ENCODE peak calls at places on chromosomes 4 and X, in four cellular contexts. N is heart right ventricle; T is effector memory CD4-positive, alpha-beta T cell; C is choroid plexus epithelial cell. Z is an unnamed sample.

GRCh38 chrX:87005183-87005582 is 512.4 kb upstream of the KLHL4 start:
- DNase-seq in T (no peak), C (no peak), N (no peak), Z (no peak)

GRCh38 chr4:49036528-49036927 is 50.5 kb downstream of the CWH43 start:
- DNase-seq in N (no peak), C (no peak), T (no peak), Z (no peak)

GRCh38 chr4:38688676-38689355 is 24.8 kb downstream of the KLF3 start:
- DNase-seq in C (peak), T (no peak), N (peak), Z (no peak)

GRCh38 chr4:153223418-153223792 is 19.2 kb downstream of the TRIM2 start:
- DNase-seq in C (peak), N (no peak), T (no peak), Z (peak)

GRCh38 chr4:3044812-3045499 is 29.4 kb downstream of the HTT-AS start:
- DNase-seq in T (no peak), C (no peak), N (no peak), Z (no peak)

GRCh38 chr4:128076465-128076864 is 15.4 kb downstream of the LARP1B start:
- DNase-seq in C (no peak), T (no peak), N (no peak), Z (no peak)

GRCh38 chrX:41412261-41413167 is 34.6 kb upstream of the NYX start:
- DNase-seq in C (no peak), T (no peak), N (peak), Z (no peak)

GRCh38 chrX:43958529-43958928 is 14.7 kb downstream of the NDP start:
- DNase-seq in C (peak), N (no peak), T (no peak), Z (peak)

GRCh38 chrX:19350831-19351447 is 7.2 kb downstream of the PDHA1 start:
- DNase-seq in C (no peak), N (no peak), T (no peak), Z (no peak)

GRCh38 chr4:145061325-145061920 is 36.6 kb downstream of the ANAPC10 start:
- DNase-seq in N (no peak), T (no peak), C (peak), Z (peak)

GRCh38 chrX:1330605-1331004 is 6.0 kb upstream of the IL3RA start:
- DNase-seq in N (no peak), T (no peak), C (no peak), Z (no peak)

GRCh38 chr4:16597829-16598228 is 300.6 kb downstream of the LDB2 start:
- DNase-seq in C (peak), N (no peak), T (no peak), Z (peak)

GRCh38 chr4:39151120-39151713 is 31.1 kb upstream of the WDR19 start:
- DNase-seq in N (no peak), C (peak), T (no peak), Z (peak)

GRCh38 chr4:1344696-1345095 is 2.3 kb upstream of the UVSSA start:
- DNase-seq in C (no peak), T (no peak), N (no peak), Z (no peak)

GRCh38 chr4:6478546-6479220 is 6.3 kb upstream of the PPP2R2C start:
- DNase-seq in N (no peak), T (no peak), C (no peak), Z (no peak)

GRCh38 chr4:182212211-182212761 is 30.9 kb upstream of the TENM3 start:
- DNase-seq in N (peak), C (peak), T (no peak), Z (no peak)

GRCh38 chr4:86013623-86014022 is 346.2 kb downstream of the MAPK10 start:
- DNase-seq in N (no peak), C (peak), T (no peak), Z (peak)

GRCh38 chrX:86066998-86067397 is 19.6 kb upstream of the CHM start:
- DNase-seq in N (no peak), T (no peak), C (peak), Z (no peak)

GRCh38 chr4:56768301-56768700 is 53.2 kb downstream of the SPINK2 start:
- DNase-seq in C (no peak), N (no peak), T (no peak), Z (no peak)

GRCh38 chr4:56767567-56767966 is 53.9 kb downstream of the SPINK2 start:
- DNase-seq in T (no peak), N (no peak), C (no peak), Z (no peak)

GRCh38 chr4:56762484-56763250 is 58.8 kb downstream of the SPINK2 start:
- DNase-seq in T (no peak), C (no peak), N (no peak), Z (no peak)

GRCh38 chr4:56764206-56764605 is 57.3 kb downstream of the SPINK2 start:
- DNase-seq in C (no peak), T (no peak), N (no peak), Z (no peak)

DNA sequence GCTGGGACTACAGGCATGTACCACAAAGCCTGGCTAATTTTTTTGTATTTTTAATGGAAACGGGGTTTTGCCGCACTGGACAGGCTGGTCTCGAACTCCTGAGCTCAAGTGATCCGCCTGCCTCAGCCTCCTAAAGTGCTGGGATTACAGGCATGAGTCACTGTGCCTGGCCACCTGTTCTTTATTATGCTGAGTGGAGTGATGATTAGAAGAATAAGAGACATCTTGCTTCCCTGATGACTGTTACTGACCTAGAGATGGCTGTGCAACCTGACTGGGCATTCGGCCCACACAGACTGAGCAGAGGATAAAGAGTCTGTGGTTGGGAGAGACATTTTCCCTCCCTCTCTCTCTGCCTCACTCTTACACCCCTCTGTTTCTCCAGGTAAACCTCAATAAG is 56.7 kb downstream of the SPINK2 start:
- DNase-seq in N (no peak), C (no peak), T (no peak), Z (peak)
- H3K4me3 ChIP-seq in N (no peak), C (no peak), T (no peak), Z (no peak)

GRCh38 chr4:142846729-142847606 is 867 bp upstream of the INPP4B start:
- DNase-seq in T (peak), N (peak), C (peak), Z (peak)
- H3K4me3 ChIP-seq in T (peak), N (peak), C (peak), Z (peak)

GRCh38 chrX:47384502-47384901 is 14.1 kb downstream of the ZNF157 start:
- DNase-seq in T (peak), C (peak), N (peak), Z (peak)

GRCh38 chrX:47380268-47380667 is 9.9 kb downstream of the ZNF157 start:
- DNase-seq in N (peak), C (no peak), T (peak), Z (no peak)
- H3K4me3 ChIP-seq in N (no peak), C (no peak), T (no peak), Z (no peak)

DNA sequence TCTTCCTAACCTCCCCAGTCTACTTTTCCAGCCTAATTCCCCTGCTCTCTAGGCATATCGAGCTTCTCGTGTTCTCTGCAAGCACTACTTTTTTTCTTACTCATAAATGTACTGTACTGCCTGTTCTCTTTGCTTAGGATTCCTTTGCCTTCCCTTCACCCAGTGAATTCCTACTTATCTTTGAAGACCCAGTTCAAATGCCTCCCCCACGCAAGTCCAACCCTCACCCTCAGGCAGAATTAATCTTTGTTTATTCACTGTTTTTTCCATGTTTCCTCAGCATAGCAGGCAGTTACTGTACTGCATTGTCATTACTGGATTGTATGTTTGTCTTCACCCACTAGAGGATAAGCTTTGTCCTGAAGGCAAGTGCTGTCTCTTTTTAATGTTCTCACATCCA is 287.7 kb downstream of the BMPR1B start:
- DNase-seq in N (no peak), C (peak), T (no peak), Z (peak)
- H3K4me3 ChIP-seq in N (no peak), C (no peak), T (no peak), Z (no peak)

DNA sequence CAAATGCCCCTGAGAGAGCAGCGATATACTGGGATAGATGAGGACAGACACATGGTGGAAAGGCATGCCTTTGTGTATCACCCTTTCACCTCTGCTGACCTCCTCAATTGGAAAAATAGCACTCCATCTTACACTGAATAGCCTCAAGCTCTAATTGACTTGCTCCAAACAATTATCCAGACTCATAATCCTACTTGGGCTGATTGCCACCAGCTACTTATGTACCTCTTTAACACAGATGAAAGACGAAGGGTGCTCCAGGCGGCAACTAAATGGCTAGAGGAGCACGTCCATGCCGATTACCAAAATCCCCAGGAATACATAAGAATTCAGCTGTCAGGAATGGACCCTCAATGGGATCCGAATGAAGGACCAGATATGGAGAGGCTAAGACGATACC is 1142.2 kb downstream of the ARAP2 start:
- DNase-seq in C (no peak), T (no peak), N (no peak), Z (no peak)
- H3K4me3 ChIP-seq in C (no peak), T (no peak), N (no peak), Z (no peak)

GRCh38 chr4:98657531-98658286 is 702 bp downstream of the TSPAN5 start:
- DNase-seq in C (peak), N (peak), T (peak), Z (peak)

GRCh38 chr4:98653890-98654867 is 4.2 kb downstream of the TSPAN5 start:
- DNase-seq in C (peak), T (no peak), N (no peak), Z (peak)

GRCh38 chr4:98659106-98659592 is 738 bp upstream of the TSPAN5 start:
- DNase-seq in T (no peak), N (no peak), C (no peak), Z (peak)

GRCh38 chr4:98658287-98659105 is at the start of gene TSPAN5:
- DNase-seq in N (peak), C (peak), T (peak), Z (peak)

DNA sequence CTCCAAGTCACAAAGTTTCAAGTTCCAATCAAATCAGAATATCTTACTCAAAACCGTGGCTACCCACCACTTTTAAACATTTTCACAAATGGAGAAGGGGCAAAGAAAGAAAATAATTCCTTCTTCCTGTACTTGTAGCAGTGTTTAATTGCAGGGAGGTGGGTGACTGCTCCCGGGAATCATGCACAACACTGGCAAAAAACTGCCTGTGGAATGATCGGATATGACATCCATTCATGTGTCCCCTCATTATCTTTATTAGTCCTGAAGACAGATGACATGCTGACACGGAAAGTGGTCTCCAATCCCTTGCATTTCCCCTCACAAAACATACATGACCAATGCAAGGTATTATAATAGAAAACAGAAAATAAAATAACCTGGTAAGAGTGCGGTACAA is 2.0 kb downstream of the TSPAN5 start:
- DNase-seq in C (no peak), N (no peak), T (no peak), Z (no peak)
- H3K4me3 ChIP-seq in C (peak), N (no peak), T (peak), Z (peak)

DNA sequence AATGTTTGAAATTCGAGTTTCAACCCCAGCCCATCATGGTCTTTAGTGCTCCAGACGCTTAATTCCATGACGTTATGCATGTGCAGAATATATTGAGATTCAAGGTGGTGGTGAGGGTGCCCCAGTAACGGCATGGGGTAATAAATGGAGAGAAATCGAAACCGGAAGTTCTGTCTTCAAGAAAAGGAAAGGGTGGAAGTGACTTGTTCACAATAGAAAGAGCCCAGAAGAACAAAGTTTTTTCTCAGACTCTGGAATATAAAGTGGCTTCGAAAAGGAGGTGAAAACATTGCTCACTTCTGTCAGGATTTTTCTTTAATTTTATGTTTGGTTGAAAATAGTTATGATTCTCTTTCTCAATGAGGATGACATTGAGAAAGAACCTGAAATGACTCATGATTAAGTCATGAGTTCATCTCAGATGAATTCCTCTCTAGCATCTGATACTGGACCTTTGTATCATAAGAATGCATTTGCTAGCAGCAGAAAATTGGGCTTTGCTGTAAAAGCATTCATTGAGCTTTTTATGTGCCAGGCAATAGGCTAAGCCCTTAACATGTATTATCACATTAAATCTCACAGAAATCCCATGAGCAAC is 798 bp upstream of the DDX60L start:
- DNase-seq in C (peak), T (peak), N (no peak), Z (peak)
- H3K4me3 ChIP-seq in C (peak), T (peak), N (peak), Z (peak)

DNA sequence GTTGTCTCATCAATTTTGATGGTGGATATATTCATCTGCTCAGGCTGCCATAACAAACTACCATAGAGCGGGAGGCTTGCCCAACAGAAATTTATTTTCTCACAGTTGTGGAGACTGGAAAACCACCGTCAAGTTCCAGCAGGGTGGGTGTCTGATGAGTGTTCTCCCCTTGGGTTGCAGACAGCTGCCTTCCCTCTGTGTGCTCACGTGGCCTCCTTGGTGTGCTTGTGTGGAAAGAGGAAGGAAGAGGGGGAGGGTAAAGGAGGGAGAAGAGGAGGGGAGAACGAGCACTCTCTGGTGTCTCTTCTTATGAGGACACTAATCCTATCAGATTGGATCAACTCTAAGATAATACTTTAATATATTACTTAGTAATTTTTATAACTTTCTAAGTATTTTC is 123.8 kb upstream of the TEX13D start:
- DNase-seq in N (no peak), C (no peak), T (no peak), Z (no peak)
- H3K4me3 ChIP-seq in N (no peak), C (no peak), T (no peak), Z (no peak)

GRCh38 chrX:14359316-14359715 is 170.0 kb upstream of the GLRA2 start:
- DNase-seq in T (no peak), N (no peak), C (no peak), Z (no peak)

GRCh38 chrX:14361430-14361829 is 167.9 kb upstream of the GLRA2 start:
- DNase-seq in N (no peak), T (no peak), C (no peak), Z (no peak)

GRCh38 chrX:14359727-14360126 is 169.6 kb upstream of the GLRA2 start:
- DNase-seq in C (no peak), T (no peak), N (no peak), Z (no peak)

GRCh38 chrX:14363719-14364118 is 165.6 kb upstream of the GLRA2 start:
- DNase-seq in C (no peak), N (no peak), T (no peak), Z (no peak)

DNA sequence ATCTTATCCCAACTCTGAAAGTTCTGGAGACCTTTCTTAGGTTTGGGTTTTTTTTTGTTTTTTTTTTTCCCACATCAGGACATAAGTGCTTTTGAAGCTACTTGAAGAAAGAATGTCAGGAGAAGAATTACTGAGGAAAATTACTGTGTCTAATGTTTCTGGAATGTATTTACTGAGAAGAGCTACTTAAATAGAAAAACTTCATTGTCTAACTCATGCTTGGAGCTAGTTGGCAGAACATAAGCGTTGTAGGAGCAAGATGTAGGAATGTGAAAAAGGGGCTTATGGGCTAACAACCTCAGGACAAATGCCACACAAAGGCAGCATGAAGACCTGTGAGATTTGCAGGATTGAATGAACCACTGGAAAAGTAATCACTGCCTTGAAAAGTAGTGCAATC is 166.6 kb upstream of the GLRA2 start:
- DNase-seq in N (no peak), C (peak), T (no peak), Z (peak)
- H3K4me3 ChIP-seq in N (no peak), C (no peak), T (no peak), Z (no peak)

GRCh38 chr4:121950212-121950679 is 1.6 kb downstream of the TRPC3 start:
- DNase-seq in T (peak), N (peak), C (peak), Z (peak)
- H3K4me3 ChIP-seq in T (peak), N (peak), C (peak), Z (peak)

Z was measured in fibroblast of the aortic adventitia.